ENCODE peak calls at places on chromosome 5, in nine cellular contexts. D is sciatic nerve; Q is HCT116; O is Calu3; X is WTC11; N is mucosa of gallbladder; L is activated naive CD4-positive, alpha-beta T cell; F is NCI-H2171; V is T-helper 2 cell. E is an unnamed sample.

GRCh38 chr5:24742334-24742733 is 97.6 kb upstream of the CDH10 start:
- DNase-seq in D (no peak), Q (no peak), O (no peak), X (no peak), N (no peak), L (no peak), F (no peak), V (no peak), E (no peak)

GRCh38 chr5:180612683-180613082 is 21.4 kb upstream of the SCGB3A1 start:
- DNase-seq in D (no peak), Q (no peak), O (no peak), X (no peak), N (no peak), L (no peak), F (no peak), V (no peak), E (no peak)

GRCh38 chr5:74361406-74362358 is 278.8 kb downstream of the ENC1 start:
- DNase-seq in D (no peak), Q (no peak), O (peak), X (no peak), N (peak), L (no peak), F (no peak), V (no peak), E (no peak)

GRCh38 chr5:158951951-158952545 is 147.7 kb downstream of the EBF1 start:
- DNase-seq in D (no peak), Q (no peak), O (no peak), X (no peak), N (no peak), L (no peak), F (no peak), V (no peak), E (no peak)

GRCh38 chr5:65987982-65988381 is 61.6 kb downstream of the ERBIN start:
- DNase-seq in D (no peak), Q (no peak), O (no peak), X (no peak), N (no peak), L (no peak), F (no peak), V (no peak), E (no peak)

GRCh38 chr5:122906768-122907167 is 61.4 kb downstream of the SNX24 start:
- DNase-seq in D (no peak), Q (no peak), O (no peak), X (no peak), N (no peak), L (no peak), F (no peak), V (no peak), E (no peak)

GRCh38 chr5:14868771-14869170 is 2.8 kb downstream of the ANKH start:
- DNase-seq in D (no peak), Q (no peak), O (peak), X (no peak), N (no peak), L (no peak), F (no peak), V (no peak), E (no peak)

GRCh38 chr5:175809531-175810121 is 61.8 kb upstream of the CPLX2 start:
- DNase-seq in D (no peak), Q (peak), O (no peak), X (no peak), N (no peak), L (no peak), F (no peak), V (no peak), E (no peak)

GRCh38 chr5:135133698-135134515 is 99.9 kb upstream of the PITX1 start:
- DNase-seq in D (no peak), Q (no peak), O (peak), X (no peak), N (peak), L (no peak), F (no peak), V (no peak), E (no peak)

GRCh38 chr5:177431317-177432142 is 5.1 kb downstream of the GRK6 start:
- DNase-seq in D (no peak), Q (no peak), O (no peak), X (no peak), N (no peak), L (peak), F (no peak), V (peak), E (peak)

GRCh38 chr5:151198861-151199260 is 25.0 kb downstream of the CCDC69 start:
- DNase-seq in D (no peak), Q (no peak), O (no peak), X (no peak), N (no peak), L (no peak), F (no peak), V (no peak), E (no peak)

GRCh38 chr5:141476132-141476909 is 555 bp downstream of the PCDHGC3 start:
- DNase-seq in D (peak), Q (no peak), O (peak), X (peak), N (peak), L (no peak), F (no peak), V (no peak), E (no peak)

GRCh38 chr5:66889524-66889923 is 293.3 kb downstream of the MAST4 start:
- DNase-seq in D (no peak), Q (no peak), O (no peak), X (no peak), N (no peak), L (no peak), F (no peak), V (no peak), E (no peak)

GRCh38 chr5:151214614-151215545 is 9.0 kb downstream of the CCDC69 start:
- DNase-seq in D (no peak), Q (no peak), O (no peak), X (no peak), N (no peak), L (no peak), F (no peak), V (no peak), E (no peak)

GRCh38 chr5:101561018-101561417 is 657.9 kb upstream of the ST8SIA4 start:
- DNase-seq in D (no peak), Q (no peak), O (no peak), X (no peak), N (no peak), L (no peak), F (no peak), V (no peak), E (no peak)

GRCh38 chr5:153659337-153659736 is 168.9 kb downstream of the GRIA1 start:
- DNase-seq in D (no peak), Q (no peak), O (no peak), X (no peak), N (no peak), L (no peak), F (no peak), V (no peak), E (no peak)

GRCh38 chr5:35284364-35284763 is 54.1 kb upstream of the PRLR start:
- DNase-seq in D (no peak), Q (no peak), O (no peak), X (no peak), N (no peak), L (no peak), F (no peak), V (no peak), E (no peak)

GRCh38 chr5:75951158-75951557 is 132.0 kb upstream of the SV2C start:
- DNase-seq in D (no peak), Q (no peak), O (no peak), X (no peak), N (no peak), L (no peak), F (peak), V (no peak), E (no peak)

GRCh38 chr5:130992095-130992494 is 173.0 kb downstream of the HINT1 start:
- DNase-seq in D (no peak), Q (no peak), O (no peak), X (no peak), N (no peak), L (no peak), F (no peak), V (no peak), E (no peak)

GRCh38 chr5:33479321-33479720 is 38.6 kb downstream of the TARS1 start:
- DNase-seq in D (no peak), Q (no peak), O (no peak), X (no peak), N (no peak), L (no peak), F (no peak), V (no peak), E (no peak)

GRCh38 chr5:88770290-88771257 is 112.4 kb downstream of the MEF2C start:
- DNase-seq in D (no peak), Q (no peak), O (no peak), X (no peak), N (no peak), L (no peak), F (no peak), V (no peak), E (no peak)

GRCh38 chr5:100647461-100648230 is 112.5 kb downstream of the FAM174A start:
- DNase-seq in D (peak), Q (no peak), O (peak), X (no peak), N (peak), L (no peak), F (no peak), V (no peak), E (peak)

GRCh38 chr5:120388016-120388781 is 75.9 kb upstream of the PRR16 start:
- DNase-seq in D (no peak), Q (no peak), O (no peak), X (no peak), N (no peak), L (no peak), F (no peak), V (no peak), E (no peak)

GRCh38 chr5:169002941-169003555 is 297.9 kb downstream of the SLIT3 start:
- DNase-seq in D (no peak), Q (no peak), O (no peak), X (no peak), N (no peak), L (no peak), F (no peak), V (no peak), E (no peak)

GRCh38 chr5:41882765-41883164 is 12.5 kb upstream of the OXCT1 start:
- DNase-seq in D (no peak), Q (no peak), O (no peak), X (no peak), N (no peak), L (no peak), F (no peak), V (no peak), E (no peak)